ENCODE peak calls at places on chromosomes 12 and 14, in five cellular contexts. W, F, A, S and N are unnamed samples.

GRCh38 chr14:61421212-61421923 is 100.0 kb downstream of the PRKCH start:
- DNase-seq in W (peak), F (no peak), A (no peak), S (no peak), N (no peak)

GRCh38 chr14:92460916-92461579 is 52.5 kb upstream of the RIN3 start:
- DNase-seq in W (peak), F (peak), A (no peak), S (peak), N (peak)

GRCh38 chr12:132244724-132245295 is 84.6 kb downstream of the GALNT9 start:
- DNase-seq in W (no peak), F (no peak), A (no peak), S (no peak), N (no peak)

GRCh38 chr14:35403085-35403396 is 1.5 kb downstream of the NFKBIA start:
- DNase-seq in W (peak), F (peak), A (no peak), S (peak), N (no peak)

GRCh38 chr12:116528067-116528466 is 31.1 kb upstream of the MAP1LC3B2 start:
- DNase-seq in W (peak), F (peak), A (no peak), S (no peak), N (peak)

GRCh38 chr14:64234877-64235651 is 59.1 kb downstream of the ESR2 start:
- DNase-seq in W (peak), F (peak), A (no peak), S (no peak), N (peak)

GRCh38 chr12:83052890-83053541 is 366.3 kb downstream of the TMTC2 start:
- DNase-seq in W (no peak), F (no peak), A (no peak), S (no peak), N (no peak)

GRCh38 chr14:102320671-102321455 is 1.3 kb downstream of the ZNF839 start:
- DNase-seq in W (no peak), F (no peak), A (no peak), S (no peak), N (no peak)

GRCh38 chr14:75150150-75150549 is 23.3 kb upstream of the NEK9 start:
- DNase-seq in W (no peak), F (peak), A (no peak), S (no peak), N (peak)

GRCh38 chr12:2285462-2285861 is 232.7 kb downstream of the CACNA1C start:
- DNase-seq in W (no peak), F (no peak), A (no peak), S (no peak), N (no peak)

GRCh38 chr12:112928978-112929377 is 9.3 kb upstream of the OAS3 start:
- DNase-seq in W (no peak), F (no peak), A (no peak), S (no peak), N (no peak)

GRCh38 chr12:112927925-112928324 is 10.3 kb upstream of the OAS3 start:
- DNase-seq in W (no peak), F (no peak), A (no peak), S (no peak), N (no peak)

GRCh38 chr12:112929715-112930114 is 8.6 kb upstream of the OAS3 start:
- DNase-seq in W (no peak), F (no peak), A (no peak), S (no peak), N (no peak)

GRCh38 chr12:112924986-112925385 is 13.3 kb upstream of the OAS3 start:
- DNase-seq in W (no peak), F (no peak), A (peak), S (no peak), N (no peak)

GRCh38 chr12:112927475-112927874 is 10.8 kb upstream of the OAS3 start:
- DNase-seq in W (no peak), F (no peak), A (no peak), S (no peak), N (no peak)
- TF ChIP-seq CTCF in W (no peak), F (no peak), A (no peak), S (no peak), N (no peak)

GRCh38 chr14:79544671-79545070 is 666.6 kb downstream of the DIO2 start:
- DNase-seq in W (peak), F (peak), A (no peak), S (no peak), N (no peak)

GRCh38 chr14:79540394-79540793 is 670.9 kb downstream of the DIO2 start:
- DNase-seq in W (no peak), F (no peak), A (no peak), S (no peak), N (no peak)

GRCh38 chr14:79542121-79542520 is 669.2 kb downstream of the DIO2 start:
- DNase-seq in W (peak), F (no peak), A (no peak), S (no peak), N (peak)

GRCh38 chr14:79543348-79543747 is 668.0 kb downstream of the DIO2 start:
- DNase-seq in W (no peak), F (no peak), A (no peak), S (no peak), N (no peak)

DNA sequence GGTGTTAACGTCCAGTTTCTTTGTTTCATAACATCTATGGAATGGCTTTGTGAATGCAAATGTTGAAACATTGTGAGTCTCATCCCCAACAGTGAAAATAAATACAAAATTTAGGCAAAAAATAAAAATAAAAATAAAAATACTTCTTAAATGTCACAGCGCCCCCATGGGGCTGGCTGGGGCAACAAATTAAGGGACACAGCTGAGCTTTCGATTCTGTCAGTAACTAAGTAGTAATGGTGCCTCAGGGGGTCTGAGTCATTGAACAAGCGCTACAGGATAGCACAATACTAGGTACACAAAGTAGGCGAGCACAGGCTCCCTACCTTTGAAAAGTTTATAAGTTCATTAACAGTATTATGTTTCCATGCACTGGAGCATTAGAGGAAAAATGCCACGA is 667.3 kb downstream of the DIO2 start:
- DNase-seq in W (peak), F (peak), A (no peak), S (no peak), N (peak)
- TF ChIP-seq CTCF in W (peak), F (peak), A (peak), S (no peak), N (peak)

DNA sequence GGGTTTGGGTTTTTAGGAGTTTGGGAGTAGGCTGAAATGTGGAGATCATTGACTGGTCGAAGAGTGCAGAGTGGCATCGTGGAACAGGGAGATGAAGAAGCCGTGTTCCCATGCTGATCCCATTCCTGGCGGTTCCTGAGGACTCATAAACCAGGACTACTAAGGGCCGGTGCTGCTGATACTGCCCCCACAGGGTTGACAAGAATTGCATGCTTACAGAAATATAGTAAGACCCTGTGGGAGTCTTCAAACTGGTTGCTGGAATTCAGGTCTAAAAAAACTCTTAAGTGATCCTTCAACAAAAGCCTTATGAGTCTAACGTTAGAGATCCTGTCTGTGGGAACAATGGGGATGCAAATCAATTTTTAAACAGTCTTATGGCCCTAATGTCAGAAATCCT is 64.0 kb upstream of the ARHGAP5 start:
- DNase-seq in W (no peak), F (no peak), A (no peak), S (no peak), N (no peak)
- TF ChIP-seq CTCF in W (no peak), F (peak), A (no peak), S (no peak), N (peak)

GRCh38 chr12:37546901-37547475 is 769.6 kb upstream of the ALG10B start:
- DNase-seq in W (no peak), F (no peak), A (no peak), S (no peak), N (no peak)

GRCh38 chr12:37546206-37546605 is 770.4 kb upstream of the ALG10B start:
- DNase-seq in W (no peak), F (no peak), A (no peak), S (no peak), N (no peak)

GRCh38 chr12:37547611-37548010 is 769.0 kb upstream of the ALG10B start:
- DNase-seq in W (no peak), F (no peak), A (no peak), S (no peak), N (no peak)

GRCh38 chr12:37543966-37544668 is 772.5 kb upstream of the ALG10B start:
- DNase-seq in W (no peak), F (no peak), A (no peak), S (no peak), N (no peak)

DNA sequence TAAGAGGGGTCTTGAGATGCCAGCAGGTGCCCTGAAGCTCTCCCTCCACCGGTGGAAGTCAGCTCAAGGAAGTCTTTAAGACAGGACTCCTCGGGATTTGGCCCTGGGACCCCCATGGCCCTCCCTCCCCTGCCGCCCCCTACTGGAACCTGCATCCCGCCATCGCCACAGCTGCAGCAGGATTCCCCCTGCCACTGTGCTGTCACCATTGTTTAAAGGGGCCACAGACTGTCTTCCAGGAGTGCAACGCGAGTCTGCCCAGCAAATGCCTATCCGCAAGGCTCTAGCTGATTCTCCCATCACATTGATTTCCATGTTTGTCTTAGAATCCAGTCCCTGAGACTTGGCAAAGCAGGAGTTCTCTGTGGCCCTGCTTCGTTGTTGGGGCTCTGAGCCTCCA is 770.8 kb upstream of the ALG10B start:
- DNase-seq in W (no peak), F (no peak), A (no peak), S (no peak), N (no peak)
- TF ChIP-seq CTCF in W (no peak), F (no peak), A (no peak), S (no peak), N (no peak)

GRCh38 chr12:989051-989450 is 2.0 kb upstream of the ERC1 start:
- DNase-seq in W (no peak), F (no peak), A (no peak), S (no peak), N (no peak)

GRCh38 chr12:990308-990648 is 745 bp upstream of the ERC1 start:
- DNase-seq in W (peak), F (peak), A (no peak), S (peak), N (peak)

GRCh38 chr12:990649-991349 is at the start of gene ERC1:
- DNase-seq in W (peak), F (peak), A (peak), S (peak), N (peak)

GRCh38 chr12:988616-989015 is 2.4 kb upstream of the ERC1 start:
- DNase-seq in W (peak), F (peak), A (no peak), S (no peak), N (peak)

DNA sequence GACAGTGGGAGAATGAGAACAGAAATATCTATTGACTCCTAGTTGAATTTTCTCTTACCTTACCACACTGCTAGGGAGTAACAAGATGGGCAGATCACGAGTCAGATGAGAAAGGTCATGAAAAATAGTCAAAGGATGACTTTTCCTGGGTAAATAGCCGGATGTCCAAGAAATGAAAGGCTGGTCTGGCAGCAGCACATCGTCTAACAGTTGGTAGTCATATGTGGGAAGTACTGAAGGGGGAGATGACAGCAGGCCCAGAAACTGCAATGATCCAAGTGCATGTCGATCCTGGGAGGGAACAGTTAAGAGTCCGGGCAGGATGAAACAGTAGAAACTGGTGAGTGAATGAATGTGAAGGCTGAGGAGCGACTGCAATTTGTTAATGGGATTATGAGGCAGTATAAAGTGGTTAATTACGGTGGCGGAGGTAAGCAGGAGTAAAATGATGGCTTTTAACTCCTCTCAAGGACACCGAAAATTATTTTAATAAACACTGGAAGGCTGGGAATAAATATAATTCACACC is 1.2 kb upstream of the ERC1 start:
- DNase-seq in W (peak), F (peak), A (no peak), S (no peak), N (peak)
- TF ChIP-seq CTCF in W (peak), F (no peak), A (no peak), S (no peak), N (peak)

GRCh38 chr14:77988966-77989365 is 181.2 kb upstream of the NRXN3 start:
- DNase-seq in W (peak), F (peak), A (no peak), S (peak), N (no peak)
- TF ChIP-seq CTCF in W (no peak), F (no peak), A (no peak), S (no peak), N (no peak)

GRCh38 chr14:51094901-51095853 is at the start of gene TRIM9:
- DNase-seq in W (peak), F (peak), A (peak), S (peak), N (peak)

GRCh38 chr14:51094282-51094821 is 553 bp downstream of the TRIM9 start:
- DNase-seq in W (no peak), F (no peak), A (peak), S (no peak), N (no peak)

GRCh38 chr14:51092965-51093364 is 1.9 kb downstream of the TRIM9 start:
- DNase-seq in W (no peak), F (no peak), A (no peak), S (no peak), N (no peak)

GRCh38 chr14:51095854-51096823 is 1.2 kb upstream of the TRIM9 start:
- DNase-seq in W (peak), F (peak), A (no peak), S (no peak), N (no peak)

DNA sequence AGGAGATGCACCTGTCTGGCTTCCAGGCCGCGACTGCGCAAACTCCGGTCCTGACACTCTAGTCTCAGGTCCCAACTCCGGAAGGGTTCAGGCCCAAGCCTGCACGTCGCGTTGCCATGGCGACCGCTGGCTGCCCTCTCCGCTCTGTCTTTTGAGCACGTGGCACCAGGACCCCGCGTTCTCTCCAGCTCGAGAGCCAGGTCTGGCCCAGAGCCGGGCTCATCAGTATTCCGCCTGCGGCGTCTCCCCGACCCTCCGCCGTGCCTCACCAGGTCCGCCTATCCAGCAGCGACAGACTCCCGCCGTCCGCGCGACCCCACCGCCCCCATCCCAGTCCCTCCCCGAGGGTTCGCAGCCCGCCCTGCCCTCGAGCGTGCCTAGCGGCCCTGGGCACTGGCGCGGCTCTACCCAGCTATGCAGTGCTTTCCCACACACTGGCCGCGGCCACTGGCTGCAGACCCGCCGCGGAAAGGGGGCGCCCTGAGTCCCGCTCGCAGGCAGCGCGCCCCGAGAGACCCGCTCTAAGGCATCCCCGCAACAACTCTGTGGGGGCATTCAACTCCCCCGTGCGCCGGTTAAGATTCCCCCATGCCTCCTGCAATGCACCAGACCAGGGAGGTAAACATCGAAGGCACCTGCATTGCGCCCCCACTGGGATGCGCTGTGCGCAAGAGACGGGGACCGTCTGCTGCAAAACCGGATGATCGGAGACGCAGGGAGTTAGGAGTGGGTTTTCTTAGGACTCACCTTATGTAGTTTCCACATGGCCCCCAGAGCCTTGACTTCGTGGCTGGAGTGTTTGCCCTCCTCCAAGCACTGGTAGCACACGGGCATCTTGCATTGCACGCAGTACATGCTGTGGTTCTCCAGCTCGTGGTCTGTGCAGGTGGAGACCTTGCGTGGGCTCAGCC is 1.3 kb downstream of the TRIM9 start:
- DNase-seq in W (peak), F (no peak), A (peak), S (peak), N (no peak)
- TF ChIP-seq CTCF in W (peak), F (peak), A (peak), S (no peak), N (no peak)

DNA sequence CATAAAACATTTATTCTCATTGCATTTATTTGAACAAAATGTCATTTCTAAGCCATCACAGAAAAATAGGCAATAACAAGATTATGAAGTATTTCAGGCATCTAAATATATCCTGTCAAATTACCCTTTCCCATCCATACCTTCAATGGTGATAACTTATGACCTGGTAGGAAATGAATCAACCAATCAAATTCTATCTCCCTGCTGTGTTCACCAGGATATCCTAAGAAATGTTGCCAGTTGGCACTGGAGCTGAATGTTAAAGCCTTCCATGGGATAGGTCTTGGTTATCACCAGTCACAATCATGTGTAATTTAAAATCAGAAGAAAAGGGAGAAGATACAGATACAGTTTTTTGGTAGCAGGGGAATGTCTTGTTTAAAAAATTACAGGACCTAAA is 23.7 kb downstream of the BMP4 start:
- DNase-seq in W (no peak), F (no peak), A (no peak), S (no peak), N (no peak)
- TF ChIP-seq CTCF in W (no peak), F (no peak), A (no peak), S (no peak), N (no peak)

GRCh38 chr14:105482486-105483110 is 4.1 kb upstream of the CRIP1 start:
- DNase-seq in W (no peak), F (no peak), A (no peak), S (no peak), N (no peak)

GRCh38 chr14:105480807-105481801 is 5.6 kb upstream of the CRIP1 start:
- DNase-seq in W (peak), F (peak), A (peak), S (peak), N (peak)

GRCh38 chr14:105483300-105484068 is 3.2 kb upstream of the CRIP1 start:
- DNase-seq in W (no peak), F (no peak), A (no peak), S (peak), N (no peak)

GRCh38 chr14:105480165-105480564 is 5.5 kb downstream of the CRIP2 start:
- DNase-seq in W (no peak), F (no peak), A (no peak), S (no peak), N (no peak)

DNA sequence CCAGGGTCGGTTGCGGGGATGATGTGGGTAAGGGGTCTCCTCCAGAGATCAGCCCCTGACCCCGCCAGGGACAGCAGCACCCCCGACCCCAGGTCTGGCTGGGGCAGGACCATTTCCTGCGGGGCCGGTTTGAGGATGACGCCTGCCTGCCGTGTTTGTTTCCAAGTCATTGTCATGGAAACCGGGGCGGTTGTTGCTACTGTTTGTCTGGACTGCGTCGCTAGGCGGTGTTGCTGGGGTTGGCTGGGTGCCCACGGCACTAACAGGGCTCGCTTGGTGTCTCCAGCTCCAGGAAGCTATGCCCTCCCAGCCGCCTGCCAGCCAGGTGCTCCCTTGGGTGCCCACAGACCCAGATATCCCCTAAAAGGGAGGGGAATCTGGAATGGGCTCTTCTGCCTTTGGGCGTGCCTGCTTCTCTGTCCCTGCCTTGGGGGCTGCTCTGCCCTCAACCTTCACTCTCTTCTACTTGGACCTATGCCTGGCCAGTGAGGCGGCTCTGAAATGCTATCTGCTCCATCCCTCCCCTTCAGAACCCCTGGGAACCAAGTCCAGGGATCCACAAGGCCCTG is 4.7 kb upstream of the CRIP1 start:
- DNase-seq in W (peak), F (peak), A (peak), S (peak), N (peak)
- TF ChIP-seq CTCF in W (peak), F (no peak), A (no peak), S (peak), N (no peak)

GRCh38 chr14:47040490-47040889 is 388.9 kb upstream of the RPL10L start:
- DNase-seq in W (peak), F (peak), A (no peak), S (no peak), N (no peak)
- TF ChIP-seq CTCF in W (peak), F (no peak), A (no peak), S (no peak), N (no peak)